ENCODE peak calls at places on chromosome 1, in ten cellular contexts. W, R, K, Q, E, M, J, O, Y and A are unnamed samples.

GRCh38 chr1:40421348-40421693 is 29.0 kb upstream of the ZFP69B start:
- DNase-seq in K (no peak), M (no peak), W (no peak), O (no peak), Y (peak; percentile 5), E (no peak), Q (no peak), J (no peak), R (no peak), A (no peak)

GRCh38 chr1:165793951-165794350 is 25.3 kb upstream of the TMCO1 start:
- DNase-seq in Q (peak; percentile 49), J (no peak), E (no peak), K (peak; percentile 49), M (no peak), Y (no peak), R (no peak), O (no peak), W (no peak), A (no peak)

GRCh38 chr1:65791860-65792670 is 630 bp upstream of the PDE4B start:
- DNase-seq in M (no peak), Y (peak; percentile 15), Q (peak; percentile 10), E (no peak), W (no peak), K (no peak), O (no peak), J (peak; percentile 46), R (no peak), A (no peak)

GRCh38 chr1:220528049-220528678 is at the start of gene MARK1:
- DNase-seq in O (no peak), K (peak; percentile 76), R (peak; percentile 79), M (no peak), J (peak; percentile 82), W (peak; percentile 64), E (no peak), Y (peak; percentile 75), Q (peak; percentile 18), A (peak; percentile 61)

GRCh38 chr1:113652773-113653172 is 106.5 kb downstream of the PHTF1 start:
- DNase-seq in O (no peak), E (no peak), Q (peak; percentile 36), J (no peak), Y (no peak), W (no peak), R (no peak), K (peak; percentile 56), M (no peak), A (no peak)

GRCh38 chr1:38028671-38029070 is 16.1 kb downstream of the UTP11 start:
- DNase-seq in Q (no peak), Y (no peak), W (no peak), R (no peak), J (no peak), E (no peak), O (no peak), K (no peak), M (no peak), A (no peak)

GRCh38 chr1:174954686-174955669 is 44.8 kb upstream of the CACYBP start:
- DNase-seq in Y (no peak), K (peak; percentile 24), O (no peak), W (peak; percentile 88), M (no peak), J (no peak), Q (no peak), E (no peak), R (no peak), A (peak; percentile 76)

GRCh38 chr1:45205910-45206721 is at the start of gene ZSWIM5:
- DNase-seq in O (peak; percentile 55), R (peak; percentile 77), Q (peak; percentile 70), K (peak; percentile 65), J (peak; percentile 77), Y (peak; percentile 74), M (peak; percentile 22), E (peak; percentile 51), W (peak; percentile 66), A (peak; percentile 60)

GRCh38 chr1:222105393-222105737 is 363.5 kb upstream of the DUSP10 start:
- DNase-seq in O (no peak), Y (peak; percentile 31), Q (no peak), J (no peak), E (no peak), K (no peak), R (no peak), M (no peak), W (no peak), A (no peak)

GRCh38 chr1:54137532-54138061 is 15.2 kb downstream of the CDCP2 start:
- DNase-seq in Y (peak; percentile 52), Q (peak; percentile 63), J (no peak), R (no peak), E (no peak), O (no peak), K (no peak), W (no peak), M (no peak), A (no peak)

GRCh38 chr1:69410457-69410850 is 157.3 kb upstream of the LRRC7 start:
- DNase-seq in O (no peak), E (no peak), W (no peak), J (no peak), M (no peak), K (no peak), Q (no peak), R (no peak), Y (no peak), A (no peak)

GRCh38 chr1:243672675-243673074 is 177.4 kb downstream of the AKT3 start:
- DNase-seq in R (no peak), Q (no peak), K (no peak), J (no peak), Y (no peak), W (no peak), M (no peak), E (no peak), O (no peak), A (no peak)

GRCh38 chr1:4512622-4513021 is 141.8 kb upstream of the AJAP1 start:
- DNase-seq in Y (no peak), Q (no peak), O (no peak), W (no peak), E (no peak), M (no peak), R (no peak), J (no peak), K (no peak), A (no peak)

GRCh38 chr1:184954232-184954995 is 19.9 kb downstream of the NIBAN1 start:
- DNase-seq in Q (peak; percentile 28), Y (peak; percentile 62), E (no peak), W (no peak), J (no peak), O (no peak), M (no peak), K (peak; percentile 21), R (no peak), A (no peak)

GRCh38 chr1:178934574-178934945 is 63.7 kb upstream of the ANGPTL1 start:
- DNase-seq in K (no peak), Y (no peak), O (no peak), W (no peak), Q (no peak), E (no peak), M (no peak), J (no peak), R (no peak), A (no peak)

GRCh38 chr1:227544677-227545076 is 18.7 kb upstream of the ZNF678 start:
- DNase-seq in Y (no peak), Q (no peak), M (no peak), K (no peak), O (no peak), J (no peak), E (no peak), W (no peak), R (no peak), A (no peak)

GRCh38 chr1:153122831-153123421 is 9.6 kb upstream of the SPRR2F start:
- DNase-seq in Y (peak; percentile 97), Q (no peak), W (peak; percentile 96), E (no peak), M (no peak), O (no peak), R (no peak), K (peak; percentile 95), J (peak; percentile 57), A (peak; percentile 91)

GRCh38 chr1:227942021-227942715 is 5.6 kb downstream of the WNT9A start:
- DNase-seq in J (no peak), E (no peak), W (no peak), R (no peak), M (no peak), Y (peak; percentile 55), Q (no peak), O (no peak), K (no peak), A (no peak)

GRCh38 chr1:38274974-38275373 is 228.4 kb upstream of the POU3F1 start:
- DNase-seq in J (no peak), M (no peak), Y (peak; percentile 29), K (no peak), R (peak; percentile 47), O (no peak), E (no peak), W (no peak), Q (peak; percentile 14), A (no peak)

GRCh38 chr1:156920233-156921052 is at the start of gene LRRC71:
- DNase-seq in Y (peak; percentile 93), J (peak; percentile 99), O (peak; percentile 51), E (peak; percentile 27), M (no peak), K (peak; percentile 69), W (peak; percentile 44), R (peak; percentile 85), Q (peak; percentile 66), A (peak; percentile 27)

GRCh38 chr1:11581455-11581854 is 72.8 kb downstream of the FBXO2 start:
- DNase-seq in R (no peak), Y (no peak), O (no peak), W (no peak), K (no peak), M (no peak), Q (no peak), E (no peak), J (no peak), A (no peak)

GRCh38 chr1:199688133-199688676 is 339.3 kb upstream of the NR5A2 start:
- DNase-seq in E (no peak), W (no peak), Y (no peak), J (no peak), Q (peak; percentile 16), R (no peak), K (no peak), O (no peak), M (no peak), A (no peak)

GRCh38 chr1:74463301-74463988 is 49.0 kb downstream of the LRRC53 start:
- DNase-seq in Y (no peak), J (no peak), M (no peak), E (no peak), W (no peak), K (peak; percentile 78), R (no peak), O (no peak), Q (no peak), A (no peak)

GRCh38 chr1:219189021-219189824 is 15.5 kb downstream of the LYPLAL1 start:
- DNase-seq in R (no peak), M (no peak), E (no peak), Q (peak; percentile 84), K (peak; percentile 42), O (no peak), Y (no peak), J (no peak), W (no peak), A (no peak)

GRCh38 chr1:10905841-10906655 is 106.4 kb upstream of the TARDBP start:
- DNase-seq in O (no peak), R (peak; percentile 11), J (no peak), K (no peak), Y (no peak), Q (no peak), M (no peak), E (no peak), W (no peak), A (no peak)

GRCh38 chr1:159935719-159936283 is 9.6 kb downstream of the IGSF9 start:
- DNase-seq in M (no peak), O (no peak), Y (no peak), K (peak; percentile 45), E (no peak), Q (no peak), W (no peak), J (no peak), R (no peak), A (no peak)